ENCODE peak calls at places on chromosomes 11 and 22, in ten cellular contexts. Q is heart left ventricle, O is body of pancreas, W is cardiac muscle cell, P is esophagus muscularis mucosa, C is tibial artery, R is colonic mucosa, Y is right atrium auricular region, A is ovary, M is breast epithelium. H is an unnamed sample. For H3K27me3, the result is how much of the 10 kb centered on the place peaks cover.

GRCh38 chr11:83410605-83411565 is 124.7 kb upstream of the CCDC90B start:
- DNase-seq in Q (no peak), O (peak), W (no peak), P (no peak), C (no peak), R (no peak), Y (no peak), A (no peak), M (peak), H (no peak)

GRCh38 chr11:116856423-116856822 is 19.0 kb upstream of the APOA1 start:
- DNase-seq in Q (no peak), O (no peak), W (no peak), P (no peak), C (no peak), R (no peak), Y (no peak), A (no peak), M (no peak), H (no peak)

GRCh38 chr22:29716814-29717213 is 3.0 kb upstream of the CABP7 start:
- DNase-seq in Q (peak), O (peak), W (peak), P (no peak), C (peak), R (peak), Y (no peak), A (peak), M (no peak), H (peak)

GRCh38 chr11:76288166-76288978 is 82.1 kb upstream of the WNT11 start:
- DNase-seq in Q (no peak), O (no peak), W (no peak), P (no peak), C (no peak), R (no peak), Y (no peak), A (no peak), M (no peak), H (no peak)

GRCh38 chr11:25970726-25971508 is 361.0 kb upstream of the ANO3 start:
- DNase-seq in Q (no peak), O (no peak), W (no peak), P (no peak), C (no peak), R (no peak), Y (no peak), A (no peak), M (no peak), H (no peak)

GRCh38 chr11:79045018-79045787 is 395.6 kb downstream of the TENM4 start:
- DNase-seq in Q (no peak), O (peak), W (no peak), P (no peak), C (no peak), R (no peak), Y (no peak), A (no peak), M (no peak), H (no peak)

GRCh38 chr22:23499845-23500500 is 80.1 kb downstream of the IGLL1 start:
- DNase-seq in Q (no peak), O (no peak), W (no peak), P (no peak), C (no peak), R (no peak), Y (no peak), A (no peak), M (no peak), H (no peak)

GRCh38 chr22:49530671-49531532 is 296.8 kb downstream of the BRD1 start:
- DNase-seq in Q (no peak), O (no peak), W (no peak), P (no peak), C (no peak), R (no peak), Y (no peak), A (no peak), M (no peak), H (no peak)

GRCh38 chr22:17086750-17087149 is 1.9 kb downstream of the IL17RA start:
- DNase-seq in Q (no peak), O (no peak), W (no peak), P (no peak), C (peak), R (no peak), Y (no peak), A (no peak), M (no peak), H (no peak)

GRCh38 chr11:96342131-96342970 is 644 bp downstream of the MAML2 start:
- DNase-seq in Q (no peak), O (no peak), W (no peak), P (no peak), C (no peak), R (no peak), Y (no peak), A (no peak), M (no peak), H (no peak)

GRCh38 chr11:122306776-122307479 is 190.9 kb upstream of the BLID start:
- DNase-seq in Q (no peak), O (no peak), W (no peak), P (no peak), C (no peak), R (no peak), Y (no peak), A (no peak), M (no peak), H (no peak)

GRCh38 chr11:122308286-122308685 is 192.3 kb upstream of the BLID start:
- DNase-seq in Q (no peak), O (no peak), W (no peak), P (no peak), C (no peak), R (no peak), Y (no peak), A (no peak), M (no peak), H (no peak)

GRCh38 chr11:122307480-122308085 is 191.6 kb upstream of the BLID start:
- DNase-seq in Q (no peak), O (no peak), W (no peak), P (no peak), C (no peak), R (no peak), Y (no peak), A (no peak), M (no peak), H (no peak)

GRCh38 chr11:122305018-122305417 is 189.0 kb upstream of the BLID start:
- DNase-seq in Q (no peak), O (no peak), W (no peak), P (no peak), C (no peak), R (no peak), Y (no peak), A (no peak), M (no peak), H (no peak)

DNA sequence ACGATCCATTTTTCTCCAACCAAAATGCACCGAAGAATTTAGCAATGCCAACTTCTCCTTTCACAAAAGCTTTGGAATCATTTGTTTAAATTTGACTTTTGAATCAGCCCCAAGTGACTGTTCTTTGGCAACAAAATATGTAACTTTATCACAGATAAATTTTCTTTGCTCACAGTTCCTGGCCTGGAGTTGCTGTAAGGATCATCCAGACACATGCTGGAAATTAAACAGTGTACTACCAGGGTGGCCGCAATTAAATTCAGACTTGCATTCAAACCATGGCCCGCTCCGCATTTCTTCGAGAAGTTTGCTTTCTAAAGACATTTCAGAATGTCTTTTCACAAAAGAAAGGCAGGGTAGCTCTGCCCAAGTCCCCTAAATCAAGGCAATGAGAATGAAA is 189.4 kb upstream of the BLID start:
- DNase-seq in Q (no peak), O (no peak), W (no peak), P (no peak), C (no peak), R (no peak), Y (no peak), A (no peak), M (no peak), H (no peak)
- H3K27me3 ChIP-seq in Q (under half), O (under half), W (under half), P (under half), C (under half), R (under half), Y (under half), A (under half), M (under half), H (under half)

GRCh38 chr11:67239795-67240574 is 26.3 kb upstream of the GRK2 start:
- DNase-seq in Q (peak), O (peak), W (peak), P (peak), C (peak), R (peak), Y (peak), A (peak), M (peak), H (peak)

GRCh38 chr11:67237574-67237973 is 28.7 kb upstream of the GRK2 start:
- DNase-seq in Q (no peak), O (no peak), W (no peak), P (no peak), C (no peak), R (no peak), Y (no peak), A (no peak), M (no peak), H (no peak)

GRCh38 chr11:67240575-67241389 is 25.5 kb upstream of the GRK2 start:
- DNase-seq in Q (peak), O (peak), W (peak), P (no peak), C (peak), R (peak), Y (no peak), A (peak), M (peak), H (peak)

GRCh38 chr11:67242548-67242947 is 23.7 kb upstream of the GRK2 start:
- DNase-seq in Q (no peak), O (no peak), W (no peak), P (no peak), C (no peak), R (no peak), Y (no peak), A (no peak), M (no peak), H (no peak)

GRCh38 chr11:67238894-67239794 is 27.1 kb upstream of the GRK2 start:
- DNase-seq in Q (no peak), O (no peak), W (peak), P (no peak), C (no peak), R (no peak), Y (no peak), A (no peak), M (no peak), H (no peak)
- H3K4me3 ChIP-seq in Q (peak), O (no peak), W (peak), P (peak), C (no peak), R (peak), Y (no peak), A (no peak), M (peak), H (peak)

GRCh38 chr22:20011993-20012740 is 4.5 kb downstream of the ARVCF start:
- DNase-seq in Q (peak), O (no peak), W (no peak), P (no peak), C (no peak), R (no peak), Y (no peak), A (no peak), M (no peak), H (no peak)

GRCh38 chr22:20010307-20011122 is 6.1 kb downstream of the ARVCF start:
- DNase-seq in Q (peak), O (no peak), W (no peak), P (no peak), C (no peak), R (no peak), Y (no peak), A (no peak), M (no peak), H (no peak)

GRCh38 chr22:20012741-20013331 is 3.8 kb downstream of the ARVCF start:
- DNase-seq in Q (peak), O (no peak), W (no peak), P (no peak), C (no peak), R (no peak), Y (no peak), A (no peak), M (no peak), H (no peak)

GRCh38 chr22:20009582-20010306 is 6.9 kb downstream of the ARVCF start:
- DNase-seq in Q (peak), O (no peak), W (no peak), P (no peak), C (no peak), R (no peak), Y (no peak), A (no peak), M (no peak), H (no peak)

DNA sequence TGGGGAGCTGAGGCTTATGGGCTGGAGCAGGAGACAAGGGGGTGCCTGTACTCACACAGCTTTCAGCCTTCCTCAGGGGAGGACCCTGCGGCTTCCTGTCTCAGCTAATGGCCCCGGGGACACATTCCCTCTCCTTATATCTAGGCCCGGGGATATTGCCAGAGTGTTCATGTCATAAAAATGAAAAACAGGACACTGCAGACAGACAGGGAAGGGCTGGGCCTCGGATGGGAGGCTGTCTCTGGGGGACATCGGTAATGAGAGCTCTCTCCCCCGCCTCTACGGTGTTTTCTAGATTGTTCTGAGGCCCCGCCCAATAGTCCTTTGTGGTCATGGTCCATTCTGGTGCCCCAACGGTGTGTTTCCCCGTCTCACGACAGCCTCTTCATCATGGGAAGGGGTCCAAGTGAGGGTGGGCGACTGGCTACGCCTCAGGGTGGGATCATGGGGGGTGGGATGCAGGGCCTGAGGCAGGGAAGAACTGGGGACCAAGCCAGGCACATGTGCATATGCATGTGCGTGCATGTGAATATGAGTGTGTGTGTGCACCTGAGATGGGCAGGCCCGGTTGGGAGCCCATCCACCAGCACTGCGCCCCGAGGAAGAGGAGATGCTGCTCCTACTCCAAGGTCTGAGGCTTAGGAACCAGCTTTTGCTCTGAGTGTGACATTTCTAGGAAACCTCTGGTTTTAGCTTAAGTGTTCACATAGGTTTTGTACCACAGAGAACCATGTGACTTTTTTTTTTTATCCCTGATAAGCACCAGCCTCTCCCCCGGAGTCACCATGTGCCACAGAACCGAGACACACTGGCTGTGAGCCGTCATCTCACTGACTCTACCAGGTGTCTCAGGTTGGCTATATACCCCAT is 5.3 kb downstream of the ARVCF start:
- DNase-seq in Q (peak), O (no peak), W (no peak), P (no peak), C (no peak), R (no peak), Y (no peak), A (no peak), M (no peak), H (no peak)
- H3K27ac ChIP-seq in Q (no peak), O (no peak), W (no peak), P (no peak), C (no peak), R (no peak), Y (no peak), A (no peak), M (no peak), H (no peak)

GRCh38 chr11:107592256-107592655 is 1.3 kb downstream of the ELMOD1 start:
- DNase-seq in Q (no peak), O (no peak), W (no peak), P (no peak), C (no peak), R (no peak), Y (no peak), A (no peak), M (no peak), H (no peak)
- H3K27me3 ChIP-seq in Q (under half), O (under half), W (half or more), P (under half), C (under half), R (under half), Y (under half), A (under half), M (half or more), H (under half)

DNA sequence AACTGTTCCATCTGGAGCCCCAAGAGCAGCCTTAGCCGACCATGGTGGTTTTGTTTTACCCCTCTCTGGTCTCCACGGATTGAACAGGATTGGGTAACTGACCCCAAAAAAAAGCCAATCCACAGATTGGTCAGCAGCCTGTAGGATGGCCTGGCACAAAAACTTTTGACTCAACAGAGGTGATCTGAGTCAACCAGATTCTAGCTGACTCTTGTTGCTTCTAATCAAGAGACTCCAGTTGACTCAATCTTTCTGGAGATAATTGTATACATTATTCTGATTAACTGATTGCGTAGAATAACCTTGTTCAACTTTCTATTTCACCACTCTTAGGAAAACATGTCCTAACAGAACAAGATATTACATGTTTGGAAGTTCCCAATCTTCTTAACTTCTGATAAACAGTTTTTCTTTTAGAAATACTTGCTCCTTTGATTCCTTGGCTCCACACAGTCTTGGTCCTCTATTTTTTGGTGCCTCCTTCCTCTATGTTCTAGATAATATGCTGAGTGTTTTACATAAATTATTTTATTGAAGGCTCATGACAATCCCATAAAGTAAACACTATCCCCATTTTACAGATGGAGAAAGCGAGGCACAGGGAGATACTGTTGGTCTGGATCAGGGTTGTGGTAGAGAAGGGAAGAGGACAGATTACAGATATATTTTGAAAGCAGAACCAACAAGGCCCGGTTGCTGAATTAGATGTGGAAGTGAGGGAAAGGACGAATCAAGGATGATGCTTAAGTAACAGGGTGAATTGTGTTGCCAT is 11.5 kb upstream of the ZC3H12C start:
- DNase-seq in Q (no peak), O (no peak), W (no peak), P (no peak), C (no peak), R (no peak), Y (no peak), A (no peak), M (no peak), H (no peak)
- H3K4me3 ChIP-seq in Q (no peak), O (no peak), W (no peak), P (no peak), C (no peak), R (no peak), Y (no peak), A (no peak), M (no peak), H (no peak)

GRCh38 chr11:28566643-28567042 is 458.5 kb downstream of the METTL15 start:
- DNase-seq in Q (peak), O (peak), W (peak), P (no peak), C (peak), R (peak), Y (peak), A (peak), M (no peak), H (peak)
- H3K27ac ChIP-seq in Q (no peak), O (no peak), W (no peak), P (peak), C (peak), R (no peak), Y (peak), A (no peak), M (no peak), H (peak)

DNA sequence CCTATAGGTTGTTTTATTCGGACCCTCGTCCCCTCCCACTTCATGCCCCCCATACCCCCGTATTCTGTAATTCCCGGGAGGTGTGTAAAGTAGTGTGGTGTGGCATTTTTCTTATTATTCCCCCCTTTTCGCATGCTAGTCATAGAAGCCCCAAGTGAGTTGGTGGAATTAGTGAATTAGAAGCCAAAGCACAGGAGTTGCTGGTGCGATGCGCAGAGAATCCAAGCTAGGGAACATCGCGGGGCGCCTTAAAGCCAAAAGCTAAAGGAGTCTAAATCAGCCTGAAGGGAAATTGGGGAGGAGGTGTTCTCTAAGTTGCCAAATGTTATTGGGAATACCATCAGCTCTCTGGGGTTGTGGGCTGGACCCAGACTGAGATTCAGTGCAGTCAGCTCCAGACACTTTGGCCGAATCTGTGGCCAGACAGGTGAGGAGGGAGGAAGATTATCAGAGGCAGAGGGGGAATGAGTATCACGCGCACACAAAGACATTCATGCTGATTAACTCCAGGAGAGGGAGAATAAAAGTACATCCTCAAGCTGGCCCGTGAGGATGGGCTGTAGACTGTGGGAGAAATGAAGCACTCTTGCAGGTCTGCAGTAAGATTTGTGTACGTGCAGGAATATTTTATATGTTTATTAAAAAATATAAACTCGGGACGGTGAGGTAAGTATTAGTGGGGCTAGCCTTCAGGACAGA is 102.8 kb upstream of the HSD17B12 start:
- DNase-seq in Q (no peak), O (no peak), W (no peak), P (no peak), C (no peak), R (no peak), Y (no peak), A (no peak), M (no peak), H (no peak)
- H3K27me3 ChIP-seq in Q (half or more), O (under half), W (half or more), P (half or more), C (half or more), R (half or more), Y (under half), A (under half), M (half or more), H (half or more)

DNA sequence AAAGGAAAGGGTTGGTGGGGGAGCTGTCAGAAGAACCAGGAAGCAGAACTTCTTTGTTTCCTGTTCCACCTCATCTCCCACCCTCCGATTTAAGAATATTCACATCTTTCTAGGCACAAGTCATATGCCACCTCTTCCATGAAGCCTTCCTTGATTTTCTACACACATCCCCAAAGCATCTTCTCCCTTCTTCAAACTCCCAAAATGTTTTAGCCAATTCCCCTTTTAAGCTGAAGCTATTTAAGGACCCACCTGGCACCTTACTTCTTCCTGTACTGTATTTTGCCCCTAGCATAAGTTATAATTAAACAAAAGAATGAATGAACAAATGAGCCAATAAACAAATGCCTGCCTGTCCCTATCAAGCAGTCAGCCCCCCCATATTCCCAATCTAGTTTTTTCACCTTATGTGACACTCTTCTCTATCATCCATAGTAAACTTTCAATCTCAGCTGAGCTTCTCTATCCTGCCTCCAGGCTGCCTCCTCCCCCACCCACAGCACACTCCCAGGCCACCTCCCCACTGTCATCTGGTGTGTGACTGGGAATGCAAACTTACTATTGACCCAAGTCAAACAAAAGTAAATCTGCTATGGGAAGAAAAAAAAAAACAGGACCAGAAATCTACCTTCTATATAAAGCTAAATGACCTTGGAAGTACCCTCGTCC is 3.9 kb downstream of the TNKS1BP1 start:
- DNase-seq in Q (no peak), O (peak), W (no peak), P (no peak), C (no peak), R (peak), Y (no peak), A (no peak), M (no peak), H (no peak)
- H3K4me3 ChIP-seq in Q (peak), O (no peak), W (no peak), P (peak), C (no peak), R (no peak), Y (no peak), A (peak), M (peak), H (peak)

GRCh38 chr22:31210830-31211503 is 1.1 kb upstream of the LIMK2 start:
- DNase-seq in Q (peak), O (no peak), W (no peak), P (no peak), C (peak), R (no peak), Y (peak), A (no peak), M (no peak), H (no peak)
- H3K27ac ChIP-seq in Q (peak), O (peak), W (no peak), P (peak), C (peak), R (peak), Y (peak), A (no peak), M (peak), H (no peak)